ENCODE peak calls at places on chromosomes 4 and X, in four cellular contexts. L is sigmoid colon; Y is spleen; B is CD8-positive, alpha-beta memory T cell. S is an unnamed sample.

GRCh38 chr4:86940920-86941460 is 6.2 kb downstream of the AFF1 start:
- DNase-seq in L (no peak), Y (no peak), B (no peak), S (no peak)

GRCh38 chr4:187972135-187972534 is 23.4 kb upstream of the ZFP42 start:
- DNase-seq in L (no peak), Y (no peak), B (no peak), S (no peak)

GRCh38 chrX:149129767-149130166 is 375.3 kb downstream of the IDS start:
- DNase-seq in L (no peak), Y (no peak), B (no peak), S (no peak)

GRCh38 chrX:154840856-154841255 is 6.4 kb upstream of the SMIM9 start:
- DNase-seq in L (no peak), Y (no peak), B (no peak), S (peak; percentile 48)

GRCh38 chr4:169070895-169071218 is 60.8 kb upstream of the CBR4 start:
- DNase-seq in L (no peak), Y (no peak), B (no peak), S (no peak)

GRCh38 chr4:137905930-137906329 is 336.2 kb downstream of the SLC7A11 start:
- DNase-seq in L (no peak), Y (no peak), B (no peak), S (no peak)

GRCh38 chr4:127143460-127144190 is 489.1 kb upstream of the INTU start:
- DNase-seq in L (no peak), Y (no peak), B (no peak), S (no peak)

GRCh38 chr4:187416236-187416635 is 579.3 kb upstream of the ZFP42 start:
- DNase-seq in L (no peak), Y (no peak), B (no peak), S (no peak)

GRCh38 chr4:82833696-82834313 is 35.2 kb upstream of the SCD5 start:
- DNase-seq in L (no peak), Y (no peak), B (no peak), S (no peak)

GRCh38 chr4:73730292-73730691 is 10.1 kb upstream of the CXCL8 start:
- DNase-seq in L (no peak), Y (no peak), B (no peak), S (no peak)

GRCh38 chr4:142845293-142846070 is 619 bp downstream of the INPP4B start:
- DNase-seq in L (peak; percentile 62), Y (peak; percentile 73), B (no peak), S (peak; percentile 37)

GRCh38 chr4:185276036-185276435 is 66.6 kb downstream of the SNX25 start:
- DNase-seq in L (no peak), Y (no peak), B (no peak), S (no peak)

GRCh38 chrX:22338740-22339139 is 66.0 kb downstream of the CBLL2 start:
- DNase-seq in L (no peak), Y (no peak), B (no peak), S (peak; percentile 8)

GRCh38 chr4:55075823-55076418 is 49.5 kb downstream of the KDR start:
- DNase-seq in L (no peak), Y (no peak), B (no peak), S (peak; percentile 22)

GRCh38 chr4:6235012-6235411 is 34.6 kb upstream of the WFS1 start:
- DNase-seq in L (peak; percentile 26), Y (no peak), B (no peak), S (peak; percentile 19)

GRCh38 chr4:74308215-74308614 is at the start of gene EPGN:
- DNase-seq in L (no peak), Y (no peak), B (no peak), S (no peak)

GRCh38 chrX:46034868-46035267 is 510.4 kb downstream of the ZNF674 start:
- DNase-seq in L (no peak), Y (no peak), B (no peak), S (no peak)

GRCh38 chr4:85828295-85828910 is 353.5 kb downstream of the ARHGAP24 start:
- DNase-seq in L (no peak), Y (no peak), B (no peak), S (no peak)

GRCh38 chr4:7620086-7620813 is 185.5 kb upstream of the PSAPL1 start:
- DNase-seq in L (no peak), Y (no peak), B (no peak), S (no peak)

GRCh38 chrX:10620121-10620699 is at the start of gene MID1:
- DNase-seq in L (peak; percentile 90), Y (peak; percentile 71), B (no peak), S (peak; percentile 85)

GRCh38 chr4:38470708-38471262 is 193.2 kb upstream of the KLF3 start:
- DNase-seq in L (no peak), Y (no peak), B (no peak), S (no peak)

GRCh38 chr4:5158825-5159224 is 107.5 kb downstream of the STK32B start:
- DNase-seq in L (no peak), Y (no peak), B (no peak), S (no peak)

GRCh38 chr4:56790566-56791175 is 30.8 kb downstream of the SPINK2 start:
- DNase-seq in L (no peak), Y (no peak), B (no peak), S (no peak)

GRCh38 chr4:38306482-38307071 is 346.4 kb downstream of the PTTG2 start:
- DNase-seq in L (no peak), Y (no peak), B (no peak), S (no peak)

GRCh38 chr4:141807073-141807472 is 170.7 kb downstream of the IL15 start:
- DNase-seq in L (no peak), Y (no peak), B (no peak), S (no peak)

GRCh38 chr4:76214269-76214628 is 625 bp upstream of the SCARB2 start:
- DNase-seq in L (no peak), Y (no peak), B (no peak), S (peak; percentile 44)

GRCh38 chrX:121641560-121641959 is 594.1 kb downstream of the GLUD2 start:
- DNase-seq in L (no peak), Y (no peak), B (no peak), S (no peak)
- H3K4me3 ChIP-seq in L (no peak overlapping the region), Y (no peak overlapping the region), B (no peak overlapping the region), S (no peak overlapping the region)

GRCh38 chrX:638482-639131 is 8.0 kb downstream of the SHOX start:
- DNase-seq in L (peak; percentile 39), Y (peak; percentile 46), B (no peak), S (no peak)
- H3K27me3 ChIP-seq in L (peaks cover 91% of the 10 kb centered on the region), Y (peaks cover 94% of the 10 kb centered on the region), B (no peaks in the 10 kb centered on the region), S (peaks cover 95% of the 10 kb centered on the region)

DNA sequence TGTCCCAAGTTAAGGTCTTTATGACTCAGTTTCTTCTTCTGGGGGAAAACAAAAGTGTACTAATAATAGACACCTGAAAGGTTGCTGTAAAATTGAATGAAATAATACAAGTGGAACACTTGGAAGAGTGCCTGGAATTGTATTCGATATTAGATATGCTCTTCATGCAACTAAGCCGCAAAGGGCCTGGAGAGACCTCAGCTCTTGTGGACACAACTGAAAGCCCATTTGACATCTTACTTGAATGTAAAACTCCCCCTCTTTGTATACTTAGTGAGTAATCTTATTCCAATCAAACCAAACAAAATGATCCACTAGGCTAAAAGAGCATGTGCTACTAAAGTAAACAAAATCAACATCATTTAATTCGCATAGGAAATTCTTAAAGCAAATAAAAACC is 516 bp upstream of the MAP9 start:
- DNase-seq in L (no peak), Y (no peak), B (no peak), S (no peak)
- H3K4me3 ChIP-seq in L (peak overlapping the region; percentile 78), Y (peak overlapping the region; percentile 88), B (peak overlapping the region; percentile 77), S (no peak overlapping the region)

GRCh38 chrX:72069380-72070160 is 62.1 kb downstream of the RTL5 start:
- DNase-seq in L (peak; percentile 74), Y (no peak), B (no peak), S (no peak)

GRCh38 chrX:72073614-72074013 is 58.1 kb downstream of the RTL5 start:
- DNase-seq in L (no peak), Y (no peak), B (no peak), S (no peak)

DNA sequence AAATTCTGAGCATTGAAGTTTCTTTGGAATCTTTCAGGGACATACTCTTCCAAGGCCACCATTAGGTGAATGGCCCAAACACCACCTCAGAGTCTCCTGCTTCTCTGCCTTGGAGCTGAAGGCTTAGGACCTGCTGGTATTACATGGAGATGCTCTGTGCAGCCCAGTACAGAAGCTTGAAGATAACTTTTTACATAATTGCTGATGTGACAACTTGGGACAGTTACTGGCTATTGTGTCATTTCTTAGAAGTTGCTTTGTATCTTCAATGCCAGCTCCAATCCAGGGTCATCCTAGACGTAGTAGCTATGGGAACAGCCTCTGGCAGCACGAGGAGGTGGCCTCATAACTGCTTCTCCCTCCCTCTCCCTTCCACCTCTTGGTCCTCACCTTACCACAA is 60.5 kb downstream of the RTL5 start:
- DNase-seq in L (no peak), Y (no peak), B (no peak), S (no peak)
- H3K27me3 ChIP-seq in L (no peaks in the 10 kb centered on the region), Y (peaks cover 15% of the 10 kb centered on the region), B (no peaks in the 10 kb centered on the region), S (no peaks in the 10 kb centered on the region)